ENCODE peak calls at places on chromosomes 1 and 21, in nine cellular contexts. Z is GM23338, L is HepG2, T is stomach, O is prostate gland, E is sigmoid colon, U is HL-60, F is esophagus muscularis mucosa, K is spleen. V is an unnamed sample.
A peak's percentile ranks its signal among the peaks of the same experiment; 100 is the strongest.

GRCh38 chr1:193754732-193755427 is 568.5 kb upstream of the B3GALT2 start:
- DNase-seq in Z (peak; percentile 47), L (no peak), T (no peak), O (no peak), E (no peak), U (no peak), F (no peak), K (no peak), V (no peak)

GRCh38 chr21:36803801-36804452 is 105.0 kb downstream of the SIM2 start:
- DNase-seq in Z (no peak), L (no peak), T (no peak), O (no peak), E (no peak), U (no peak), F (no peak), K (no peak), V (no peak)

GRCh38 chr1:95262928-95263327 is 28.9 kb downstream of the RWDD3 start:
- DNase-seq in Z (no peak), L (no peak), T (no peak), O (no peak), E (no peak), U (no peak), F (no peak), K (no peak), V (no peak)

GRCh38 chr1:58886611-58887010 is 102.8 kb upstream of the JUN start:
- DNase-seq in Z (no peak), L (no peak), T (no peak), O (no peak), E (no peak), U (no peak), F (no peak), K (no peak), V (no peak)

GRCh38 chr1:65141394-65141793 is 6.6 kb upstream of the AK4 start:
- DNase-seq in Z (no peak), L (no peak), T (no peak), O (no peak), E (no peak), U (no peak), F (no peak), K (no peak), V (no peak)

GRCh38 chr1:109535971-109536491 is 3.6 kb upstream of the GPR61 start:
- DNase-seq in Z (no peak), L (no peak), T (no peak), O (no peak), E (peak; percentile 79), U (no peak), F (no peak), K (no peak), V (no peak)

GRCh38 chr1:234758851-234759250 is 148.9 kb upstream of the IRF2BP2 start:
- DNase-seq in Z (no peak), L (no peak), T (no peak), O (no peak), E (no peak), U (no peak), F (no peak), K (no peak), V (no peak)

GRCh38 chr1:159826436-159827101 is at the start of gene SLAMF8:
- DNase-seq in Z (no peak), L (no peak), T (peak; percentile 48), O (no peak), E (no peak), U (peak; percentile 57), F (no peak), K (peak; percentile 84), V (no peak)

GRCh38 chr1:173062156-173062938 is 11.6 kb upstream of the TNFSF18 start:
- DNase-seq in Z (no peak), L (peak; percentile 2), T (no peak), O (no peak), E (no peak), U (no peak), F (no peak), K (no peak), V (no peak)

GRCh38 chr1:46525253-46525983 is 26.0 kb downstream of the KNCN start:
- DNase-seq in Z (no peak), L (no peak), T (no peak), O (no peak), E (no peak), U (no peak), F (no peak), K (no peak), V (no peak)

GRCh38 chr1:53517109-53517508 is 57.9 kb downstream of the DMRTB1 start:
- DNase-seq in Z (no peak), L (no peak), T (no peak), O (no peak), E (no peak), U (no peak), F (no peak), K (no peak), V (no peak)

GRCh38 chr1:22662986-22663408 is 10.0 kb downstream of the C1QB start:
- DNase-seq in Z (no peak), L (no peak), T (no peak), O (no peak), E (no peak), U (no peak), F (no peak), K (no peak), V (no peak)

GRCh38 chr1:222909586-222909985 is 94.7 kb downstream of the DISP1 start:
- DNase-seq in Z (no peak), L (no peak), T (no peak), O (no peak), E (no peak), U (no peak), F (no peak), K (no peak), V (no peak)

GRCh38 chr1:229271448-229272120 is 673 bp downstream of the RAB4A start:
- DNase-seq in Z (peak; percentile 51), L (peak; percentile 28), T (peak; percentile 37), O (peak; percentile 27), E (no peak), U (no peak), F (peak; percentile 81), K (no peak), V (no peak)

GRCh38 chr1:212311836-212312497 is 26.8 kb downstream of the PPP2R5A start:
- DNase-seq in Z (no peak), L (no peak), T (no peak), O (no peak), E (no peak), U (no peak), F (no peak), K (no peak), V (no peak)

GRCh38 chr1:13520985-13521384 is 7.2 kb upstream of the LRRC38 start:
- DNase-seq in Z (no peak), L (no peak), T (no peak), O (no peak), E (no peak), U (no peak), F (no peak), K (no peak), V (no peak)

GRCh38 chr1:150009604-150010387 is 730 bp downstream of the OTUD7B start:
- DNase-seq in Z (peak; percentile 66), L (peak; percentile 35), T (peak; percentile 43), O (peak; percentile 66), E (peak; percentile 85), U (no peak), F (no peak), K (no peak), V (no peak)

GRCh38 chr1:10220200-10220599 is 9.8 kb downstream of the KIF1B start:
- DNase-seq in Z (no peak), L (no peak), T (no peak), O (no peak), E (no peak), U (no peak), F (no peak), K (no peak), V (no peak)

DNA sequence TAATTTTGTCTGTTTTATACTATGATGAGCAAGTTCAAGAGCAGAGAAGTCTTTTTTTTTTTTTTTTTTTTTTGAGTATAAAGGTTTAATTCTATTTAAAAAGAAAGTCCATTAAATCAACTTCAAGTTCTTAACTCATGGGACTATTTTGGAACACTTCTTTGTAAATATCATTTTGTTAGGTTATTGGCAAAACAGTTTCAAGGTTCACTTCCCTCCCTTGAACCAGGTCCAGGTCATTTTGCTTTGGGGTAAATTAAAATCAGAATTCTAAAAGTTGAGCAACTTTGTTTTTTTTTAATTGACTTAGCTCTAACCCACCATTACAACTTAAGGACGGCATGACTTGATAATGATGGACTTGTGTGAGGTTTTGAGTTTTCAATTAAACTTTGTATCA is 72.3 kb downstream of the WLS start:
- DNase-seq in Z (no peak), L (no peak), T (no peak), O (no peak), E (no peak), U (no peak), F (no peak), K (no peak), V (no peak)
- H3K4me3 ChIP-seq in Z (no peak overlapping the region), L (no peak overlapping the region), T (no peak overlapping the region), O (no peak overlapping the region), E (no peak overlapping the region), U (no peak overlapping the region), F (no peak overlapping the region), K (no peak overlapping the region), V (no peak overlapping the region)

DNA sequence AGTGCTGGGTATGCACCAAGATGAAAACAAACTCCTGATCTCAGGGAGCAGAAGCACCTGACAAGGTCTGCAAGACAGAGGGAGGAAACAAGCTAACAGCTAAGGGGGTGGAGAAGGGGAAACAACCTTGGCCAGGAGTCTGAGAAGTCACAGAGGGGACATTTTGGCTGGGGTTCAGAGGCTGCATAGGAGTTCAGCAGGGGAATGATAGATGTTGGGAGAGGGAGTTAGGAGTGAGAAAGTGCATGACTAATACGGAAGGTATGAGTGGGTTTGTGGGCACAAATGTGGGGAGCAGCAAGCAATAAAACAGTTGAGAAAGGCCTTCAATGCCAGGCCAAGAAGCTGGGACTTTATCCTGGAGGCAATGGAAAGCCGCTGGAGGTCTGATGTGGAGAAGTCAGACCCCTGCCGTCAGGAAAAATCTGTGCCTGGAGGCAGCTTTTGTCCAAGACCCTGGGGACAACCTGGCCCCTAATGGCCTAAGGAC is 16.4 kb downstream of the EPHA2 start:
- DNase-seq in Z (no peak), L (no peak), T (no peak), O (no peak), E (no peak), U (no peak), F (no peak), K (no peak), V (no peak)
- TF ChIP-seq POLR2AphosphoS5 in Z (no peak), L (no peak), T (no peak), O (no peak), E (no peak), U (no peak), F (no peak), K (no peak), V (no peak)

GRCh38 chr1:201720522-201720844 is 108.5 kb upstream of the IPO9 start:
- DNase-seq in Z (no peak), L (no peak), T (no peak), O (no peak), E (no peak), U (no peak), F (no peak), K (no peak), V (no peak)
- H3K27ac ChIP-seq in Z (no peak overlapping the region), L (no peak overlapping the region), T (peak overlapping the region; percentile 67), O (peak overlapping the region; percentile 52), E (peak overlapping the region; percentile 86), U (no peak overlapping the region), F (peak overlapping the region; percentile 79), K (no peak overlapping the region), V (no peak overlapping the region)

DNA sequence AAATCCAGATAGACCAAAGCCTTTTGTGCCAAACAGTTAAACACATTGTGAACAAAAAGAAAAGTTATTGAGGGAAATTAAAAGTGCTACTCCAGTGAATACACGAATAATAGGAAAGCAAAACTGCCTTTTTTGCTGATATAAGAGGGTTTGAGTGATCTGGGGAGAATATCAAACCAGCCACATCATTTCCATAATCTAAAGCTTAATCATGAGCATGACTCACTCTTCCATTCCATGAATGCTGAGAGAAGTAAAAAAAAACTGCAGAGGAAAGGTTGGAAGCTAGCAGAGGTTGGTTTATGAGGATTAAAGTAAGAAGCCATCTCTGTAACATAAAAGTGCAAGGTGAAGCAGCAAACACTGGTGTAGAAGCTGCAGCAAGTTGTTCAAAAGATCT is 350.6 kb upstream of the NCAM2 start:
- DNase-seq in Z (no peak), L (no peak), T (no peak), O (no peak), E (no peak), U (no peak), F (no peak), K (no peak), V (peak; percentile 42)
- H3K4me3 ChIP-seq in Z (no peak overlapping the region), L (no peak overlapping the region), T (no peak overlapping the region), O (no peak overlapping the region), E (no peak overlapping the region), U (no peak overlapping the region), F (no peak overlapping the region), K (no peak overlapping the region), V (peak overlapping the region; percentile 24)